ENCODE peak calls at places on chromosome 6, in four cellular contexts. V is head of caudate nucleus, F is GM12891, U is ureter. N is an unnamed sample.

GRCh38 chr6:166278579-166279392 is 29.4 kb downstream of the PRR18 start:
- DNase-seq in V (no peak), F (no peak), U (no peak), N (no peak)

GRCh38 chr6:125888989-125889656 is 67.4 kb upstream of the HINT3 start:
- DNase-seq in V (no peak), F (no peak), U (no peak), N (no peak)

GRCh38 chr6:144993870-144994269 is 708.7 kb downstream of the UTRN start:
- DNase-seq in V (no peak), F (no peak), U (no peak), N (no peak)

GRCh38 chr6:21874372-21874771 is 280.8 kb downstream of the SOX4 start:
- DNase-seq in V (no peak), F (no peak), U (no peak), N (no peak)

GRCh38 chr6:28443112-28443773 is at the start of gene ZSCAN23:
- DNase-seq in V (peak; percentile 77), F (peak; percentile 30), U (peak; percentile 74), N (peak; percentile 37)

GRCh38 chr6:119110601-119111548 is 32.4 kb upstream of the FAM184A start:
- DNase-seq in V (no peak), F (no peak), U (peak; percentile 48), N (no peak)

GRCh38 chr6:30322527-30323501 is 3.9 kb upstream of the TRIM39 start:
- DNase-seq in V (no peak), F (no peak), U (no peak), N (no peak)

GRCh38 chr6:38803129-38803528 is 88.0 kb downstream of the DNAH8 start:
- DNase-seq in V (no peak), F (no peak), U (no peak), N (no peak)

GRCh38 chr6:83065511-83066192 is at the start of gene UBE3D:
- DNase-seq in V (peak; percentile 90), F (peak; percentile 60), U (peak; percentile 90), N (peak; percentile 75)